ENCODE peak calls at places on chromosomes 7 and 10, in six cellular contexts. One of them, this sample, is unnamed.

GRCh38 chr7:106071356-106071998 is 40.6 kb downstream of the SYPL1 start:
- DNase-seq in skeletal muscle cell: no peak
- DNase-seq in hepatocyte: no peak
- DNase-seq in adrenal gland: no peak
- DNase-seq in A549: no peak
- DNase-seq in dorsolateral prefrontal cortex: no peak
- DNase-seq in this sample: no peak

GRCh38 chr10:59384761-59385160 is 22.4 kb upstream of the FAM13C start:
- DNase-seq in hepatocyte: no peak
- DNase-seq in skeletal muscle cell: no peak
- DNase-seq in A549: no peak
- DNase-seq in dorsolateral prefrontal cortex: no peak
- DNase-seq in adrenal gland: no peak
- DNase-seq in this sample: no peak

GRCh38 chr7:26483843-26484242 is 192.2 kb downstream of the SNX10 start:
- DNase-seq in adrenal gland: no peak
- DNase-seq in A549: no peak
- DNase-seq in dorsolateral prefrontal cortex: no peak
- DNase-seq in skeletal muscle cell: no peak
- DNase-seq in hepatocyte: no peak
- DNase-seq in this sample: no peak

GRCh38 chr10:102642553-102643345 is 1.5 kb upstream of the TRIM8 start:
- DNase-seq in dorsolateral prefrontal cortex: peak; percentile 64
- DNase-seq in adrenal gland: peak; percentile 68
- DNase-seq in skeletal muscle cell: no peak
- DNase-seq in A549: no peak
- DNase-seq in hepatocyte: peak; percentile 74
- DNase-seq in this sample: peak; percentile 85

GRCh38 chr7:98257701-98258100 is 5.7 kb upstream of the TECPR1 start:
- DNase-seq in dorsolateral prefrontal cortex: no peak
- DNase-seq in adrenal gland: no peak
- DNase-seq in A549: no peak
- DNase-seq in hepatocyte: no peak
- DNase-seq in skeletal muscle cell: no peak
- DNase-seq in this sample: no peak

GRCh38 chr10:119030421-119031250 is 1.1 kb downstream of the NANOS1 start:
- DNase-seq in skeletal muscle cell: no peak
- DNase-seq in hepatocyte: no peak
- DNase-seq in adrenal gland: peak; percentile 65
- DNase-seq in A549: no peak
- DNase-seq in dorsolateral prefrontal cortex: peak; percentile 53
- DNase-seq in this sample: no peak

GRCh38 chr10:79112898-79113431 is 44.2 kb downstream of the ZMIZ1 start:
- DNase-seq in adrenal gland: peak; percentile 83
- DNase-seq in dorsolateral prefrontal cortex: no peak
- DNase-seq in A549: peak; percentile 73
- DNase-seq in skeletal muscle cell: peak; percentile 67
- DNase-seq in hepatocyte: peak; percentile 41
- DNase-seq in this sample: peak; percentile 83

GRCh38 chr10:132788180-132788830 is 2.4 kb upstream of the NKX6-2 start:
- DNase-seq in dorsolateral prefrontal cortex: peak; percentile 79
- DNase-seq in A549: peak; percentile 40
- DNase-seq in adrenal gland: no peak
- DNase-seq in skeletal muscle cell: no peak
- DNase-seq in hepatocyte: no peak
- DNase-seq in this sample: no peak

GRCh38 chr7:44279286-44279685 is 46.1 kb downstream of the CAMK2B start:
- DNase-seq in dorsolateral prefrontal cortex: peak; percentile 33
- DNase-seq in hepatocyte: no peak
- DNase-seq in skeletal muscle cell: no peak
- DNase-seq in adrenal gland: peak; percentile 8
- DNase-seq in A549: no peak
- DNase-seq in this sample: peak; percentile 58

GRCh38 chr7:139776486-139777303 is 1.1 kb downstream of the HIPK2 start:
- DNase-seq in dorsolateral prefrontal cortex: no peak
- DNase-seq in skeletal muscle cell: no peak
- DNase-seq in hepatocyte: peak; percentile 56
- DNase-seq in A549: peak; percentile 52
- DNase-seq in adrenal gland: no peak
- DNase-seq in this sample: no peak

GRCh38 chr7:108235451-108236061 is 105.4 kb upstream of the LAMB4 start:
- DNase-seq in dorsolateral prefrontal cortex: no peak
- DNase-seq in adrenal gland: no peak
- DNase-seq in hepatocyte: peak; percentile 23
- DNase-seq in skeletal muscle cell: no peak
- DNase-seq in A549: no peak
- DNase-seq in this sample: no peak

GRCh38 chr7:23783115-23783514 is 73.1 kb downstream of the STK31 start:
- DNase-seq in A549: no peak
- DNase-seq in adrenal gland: no peak
- DNase-seq in hepatocyte: no peak
- DNase-seq in skeletal muscle cell: no peak
- DNase-seq in dorsolateral prefrontal cortex: no peak
- DNase-seq in this sample: no peak

GRCh38 chr7:69934475-69934903 is 336.2 kb downstream of the AUTS2 start:
- DNase-seq in A549: no peak
- DNase-seq in skeletal muscle cell: no peak
- DNase-seq in hepatocyte: no peak
- DNase-seq in dorsolateral prefrontal cortex: peak; percentile 63
- DNase-seq in adrenal gland: no peak
- DNase-seq in this sample: no peak

GRCh38 chr10:27344568-27345454 is 104.2 kb upstream of the ACBD5 start:
- DNase-seq in hepatocyte: no peak
- DNase-seq in adrenal gland: no peak
- DNase-seq in dorsolateral prefrontal cortex: no peak
- DNase-seq in A549: no peak
- DNase-seq in skeletal muscle cell: no peak
- DNase-seq in this sample: no peak

GRCh38 chr10:12841426-12841825 is 160.1 kb downstream of the CCDC3 start:
- DNase-seq in dorsolateral prefrontal cortex: no peak
- DNase-seq in hepatocyte: no peak
- DNase-seq in adrenal gland: no peak
- DNase-seq in skeletal muscle cell: no peak
- DNase-seq in A549: no peak
- DNase-seq in this sample: no peak

GRCh38 chr7:2530076-2530967 is 10.7 kb downstream of the LFNG start:
- DNase-seq in dorsolateral prefrontal cortex: no peak
- DNase-seq in A549: no peak
- DNase-seq in skeletal muscle cell: no peak
- DNase-seq in adrenal gland: peak; percentile 48
- DNase-seq in hepatocyte: no peak
- DNase-seq in this sample: peak; percentile 79
- H3K4me3 ChIP-seq in dorsolateral prefrontal cortex: no peak overlapping the region
- H3K4me3 ChIP-seq in A549: peak overlapping the region; percentile 5
- H3K4me3 ChIP-seq in skeletal muscle cell: no peak overlapping the region
- H3K4me3 ChIP-seq in adrenal gland: no peak overlapping the region
- H3K4me3 ChIP-seq in hepatocyte: no peak overlapping the region
- H3K4me3 ChIP-seq in this sample: no peak overlapping the region

GRCh38 chr7:2646336-2646679 is 14.5 kb downstream of the TTYH3 start:
- DNase-seq in hepatocyte: no peak
- DNase-seq in skeletal muscle cell: no peak
- DNase-seq in adrenal gland: no peak
- DNase-seq in A549: no peak
- DNase-seq in dorsolateral prefrontal cortex: no peak
- DNase-seq in this sample: peak; percentile 73

GRCh38 chr7:2643386-2644229 is 11.8 kb downstream of the TTYH3 start:
- DNase-seq in adrenal gland: no peak
- DNase-seq in A549: no peak
- DNase-seq in skeletal muscle cell: no peak
- DNase-seq in hepatocyte: no peak
- DNase-seq in dorsolateral prefrontal cortex: no peak
- DNase-seq in this sample: peak; percentile 74

GRCh38 chr7:2645274-2645868 is 13.6 kb downstream of the TTYH3 start:
- DNase-seq in hepatocyte: no peak
- DNase-seq in skeletal muscle cell: no peak
- DNase-seq in dorsolateral prefrontal cortex: no peak
- DNase-seq in adrenal gland: no peak
- DNase-seq in A549: no peak
- DNase-seq in this sample: peak; percentile 57

GRCh38 chr7:2646680-2647571 is 15.1 kb downstream of the TTYH3 start:
- DNase-seq in adrenal gland: no peak
- DNase-seq in A549: no peak
- DNase-seq in hepatocyte: no peak
- DNase-seq in skeletal muscle cell: no peak
- DNase-seq in dorsolateral prefrontal cortex: no peak
- DNase-seq in this sample: no peak

GRCh38 chr7:2644514-2645273 is 12.9 kb downstream of the TTYH3 start:
- DNase-seq in A549: no peak
- DNase-seq in dorsolateral prefrontal cortex: no peak
- DNase-seq in hepatocyte: no peak
- DNase-seq in skeletal muscle cell: no peak
- DNase-seq in adrenal gland: peak; percentile 52
- DNase-seq in this sample: peak; percentile 72
- H3K4me3 ChIP-seq in A549: no peak overlapping the region
- H3K4me3 ChIP-seq in dorsolateral prefrontal cortex: no peak overlapping the region
- H3K4me3 ChIP-seq in hepatocyte: no peak overlapping the region
- H3K4me3 ChIP-seq in skeletal muscle cell: no peak overlapping the region
- H3K4me3 ChIP-seq in adrenal gland: no peak overlapping the region
- H3K4me3 ChIP-seq in this sample: no peak overlapping the region

GRCh38 chr10:124546957-124547650 is 85.5 kb downstream of the LHPP start:
- DNase-seq in hepatocyte: no peak
- DNase-seq in A549: no peak
- DNase-seq in dorsolateral prefrontal cortex: no peak
- DNase-seq in skeletal muscle cell: no peak
- DNase-seq in adrenal gland: no peak
- DNase-seq in this sample: no peak
- H3K4me3 ChIP-seq in hepatocyte: no peak overlapping the region
- H3K4me3 ChIP-seq in A549: no peak overlapping the region
- H3K4me3 ChIP-seq in dorsolateral prefrontal cortex: no peak overlapping the region
- H3K4me3 ChIP-seq in skeletal muscle cell: no peak overlapping the region
- H3K4me3 ChIP-seq in adrenal gland: no peak overlapping the region
- H3K4me3 ChIP-seq in this sample: no peak overlapping the region

DNA sequence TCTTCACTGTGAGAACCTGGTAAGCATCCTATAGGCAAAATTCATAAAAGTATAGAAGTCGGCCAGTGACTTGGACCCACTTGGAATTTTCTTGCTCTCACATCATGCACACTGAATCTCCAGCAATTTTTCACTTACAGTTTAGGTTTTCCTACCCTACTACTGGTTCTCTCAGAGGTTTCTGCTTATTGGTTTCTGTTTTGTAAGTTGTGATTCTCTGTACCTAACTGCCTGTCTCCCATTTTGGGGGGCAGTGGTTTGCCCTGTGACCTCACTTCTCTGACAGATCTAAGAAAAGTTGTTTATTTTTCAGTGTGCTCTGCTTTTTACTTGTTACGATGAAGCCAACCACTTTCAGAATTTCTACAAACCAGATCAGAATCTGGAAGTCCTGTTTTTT is 158.1 kb downstream of the CFTR start:
- DNase-seq in hepatocyte: no peak
- DNase-seq in adrenal gland: no peak
- DNase-seq in A549: no peak
- DNase-seq in skeletal muscle cell: no peak
- DNase-seq in dorsolateral prefrontal cortex: no peak
- DNase-seq in this sample: no peak
- H3K4me3 ChIP-seq in hepatocyte: no peak overlapping the region
- H3K4me3 ChIP-seq in adrenal gland: no peak overlapping the region
- H3K4me3 ChIP-seq in A549: no peak overlapping the region
- H3K4me3 ChIP-seq in skeletal muscle cell: no peak overlapping the region
- H3K4me3 ChIP-seq in dorsolateral prefrontal cortex: no peak overlapping the region
- H3K4me3 ChIP-seq in this sample: no peak overlapping the region

GRCh38 chr10:3539696-3540383 is 245.2 kb downstream of the KLF6 start:
- DNase-seq in hepatocyte: no peak
- DNase-seq in skeletal muscle cell: no peak
- DNase-seq in adrenal gland: no peak
- DNase-seq in dorsolateral prefrontal cortex: no peak
- DNase-seq in A549: no peak
- DNase-seq in this sample: no peak

GRCh38 chr10:3535001-3535400 is 250.0 kb downstream of the KLF6 start:
- DNase-seq in dorsolateral prefrontal cortex: no peak
- DNase-seq in A549: no peak
- DNase-seq in adrenal gland: no peak
- DNase-seq in hepatocyte: no peak
- DNase-seq in skeletal muscle cell: no peak
- DNase-seq in this sample: no peak

GRCh38 chr10:3537518-3537917 is 247.5 kb downstream of the KLF6 start:
- DNase-seq in dorsolateral prefrontal cortex: no peak
- DNase-seq in hepatocyte: no peak
- DNase-seq in A549: no peak
- DNase-seq in adrenal gland: no peak
- DNase-seq in skeletal muscle cell: no peak
- DNase-seq in this sample: no peak

GRCh38 chr10:3538850-3539531 is 246.0 kb downstream of the KLF6 start:
- DNase-seq in skeletal muscle cell: peak; percentile 93
- DNase-seq in dorsolateral prefrontal cortex: no peak
- DNase-seq in adrenal gland: peak; percentile 26
- DNase-seq in A549: no peak
- DNase-seq in hepatocyte: peak; percentile 81
- DNase-seq in this sample: peak; percentile 87

GRCh38 chr10:3538291-3538849 is 246.6 kb downstream of the KLF6 start:
- DNase-seq in adrenal gland: no peak
- DNase-seq in A549: no peak
- DNase-seq in skeletal muscle cell: no peak
- DNase-seq in hepatocyte: no peak
- DNase-seq in dorsolateral prefrontal cortex: no peak
- DNase-seq in this sample: no peak
- H3K4me3 ChIP-seq in adrenal gland: no peak overlapping the region
- H3K4me3 ChIP-seq in A549: no peak overlapping the region
- H3K4me3 ChIP-seq in skeletal muscle cell: no peak overlapping the region
- H3K4me3 ChIP-seq in hepatocyte: no peak overlapping the region
- H3K4me3 ChIP-seq in dorsolateral prefrontal cortex: no peak overlapping the region
- H3K4me3 ChIP-seq in this sample: no peak overlapping the region

GRCh38 chr10:8056378-8056777 is 1.9 kb downstream of the GATA3 start:
- DNase-seq in hepatocyte: no peak
- DNase-seq in skeletal muscle cell: no peak
- DNase-seq in A549: no peak
- DNase-seq in dorsolateral prefrontal cortex: no peak
- DNase-seq in adrenal gland: no peak
- DNase-seq in this sample: no peak
- H3K4me3 ChIP-seq in hepatocyte: no peak overlapping the region
- H3K4me3 ChIP-seq in skeletal muscle cell: no peak overlapping the region
- H3K4me3 ChIP-seq in A549: no peak overlapping the region
- H3K4me3 ChIP-seq in dorsolateral prefrontal cortex: no peak overlapping the region
- H3K4me3 ChIP-seq in adrenal gland: no peak overlapping the region
- H3K4me3 ChIP-seq in this sample: no peak overlapping the region

DNA sequence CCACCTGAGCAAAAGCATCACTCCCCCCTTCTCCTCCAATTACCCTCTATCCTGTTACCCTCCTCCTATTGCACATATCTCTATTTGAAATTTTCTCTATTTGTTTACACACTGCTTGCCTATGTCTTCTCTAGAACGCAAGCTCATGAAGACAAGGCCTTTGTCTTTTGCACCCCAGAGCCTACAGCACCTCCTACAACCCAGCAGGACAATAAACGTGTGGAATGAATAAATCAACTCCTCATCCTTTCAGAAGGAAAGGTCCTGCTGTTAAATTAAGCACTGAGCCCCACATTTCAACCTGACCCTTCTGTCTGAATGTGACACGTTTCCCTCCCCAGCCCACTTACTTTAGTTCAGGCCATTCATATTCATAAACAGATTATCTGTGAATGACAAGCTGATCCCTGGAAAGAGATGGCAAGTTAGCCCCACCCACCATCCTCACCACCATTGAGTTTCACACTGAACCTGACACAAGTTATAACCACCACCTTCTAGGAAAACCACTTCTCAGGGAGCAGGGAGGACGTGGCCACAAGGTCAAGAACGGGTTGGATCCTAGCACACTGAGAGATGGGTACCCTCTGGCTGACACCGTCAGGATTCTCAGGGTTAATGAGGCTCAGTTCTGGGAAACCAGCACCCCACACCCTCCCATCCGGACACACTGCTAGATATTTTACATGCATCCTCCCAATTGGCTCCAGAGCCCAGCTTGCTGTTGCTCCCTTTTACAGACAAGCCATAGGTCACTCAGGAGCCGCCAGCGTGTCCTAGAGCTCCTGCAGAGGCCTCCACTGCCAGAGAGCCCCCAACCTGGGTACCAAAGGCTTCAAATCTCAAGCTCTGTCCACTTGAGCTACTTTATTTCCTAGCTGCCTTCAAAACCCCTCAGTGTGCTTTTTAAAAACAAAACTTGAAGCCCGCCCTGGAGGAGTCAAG is 933 bp downstream of the PRTFDC1 start:
- DNase-seq in adrenal gland: peak; percentile 65
- DNase-seq in dorsolateral prefrontal cortex: peak; percentile 60
- DNase-seq in hepatocyte: peak; percentile 38
- DNase-seq in A549: peak; percentile 17
- DNase-seq in skeletal muscle cell: no peak
- DNase-seq in this sample: no peak
- H3K4me3 ChIP-seq in adrenal gland: peak overlapping the region; percentile 23
- H3K4me3 ChIP-seq in dorsolateral prefrontal cortex: peak overlapping the region; percentile 77
- H3K4me3 ChIP-seq in hepatocyte: peak overlapping the region; percentile 73
- H3K4me3 ChIP-seq in A549: peak overlapping the region; percentile 76
- H3K4me3 ChIP-seq in skeletal muscle cell: peak overlapping the region; percentile 51
- H3K4me3 ChIP-seq in this sample: no peak overlapping the region